ENCODE peak calls at places on chromosome 10, in six cellular contexts. X is BJ; U is MM.1S; I is CD8-positive, alpha-beta T cell; A is astrocyte of the spinal cord; P is PC-3. H is an unnamed sample.
A peak's percentile ranks its signal among the peaks of the same experiment; 100 is the strongest.

GRCh38 chr10:29254123-29255046 is 34.5 kb upstream of the LYZL1 start:
- DNase-seq in X (no peak), U (no peak), I (no peak), A (no peak), P (no peak), H (peak; percentile 99)

GRCh38 chr10:31318854-31319601 is at the start of gene ZEB1:
- DNase-seq in X (no peak), U (peak; percentile 95), I (peak; percentile 84), A (peak; percentile 94), P (peak; percentile 78), H (peak; percentile 89)

GRCh38 chr10:51433949-51434348 is 265.4 kb downstream of the CSTF2T start:
- DNase-seq in X (no peak), U (no peak), I (no peak), A (no peak), P (no peak), H (no peak)

GRCh38 chr10:72013202-72013945 is 49.2 kb downstream of the CHST3 start:
- DNase-seq in X (no peak), U (no peak), I (no peak), A (no peak), P (no peak), H (no peak)

GRCh38 chr10:88820990-88821389 is 18.5 kb downstream of the LIPM start:
- DNase-seq in X (peak; percentile 77), U (no peak), I (no peak), A (peak; percentile 65), P (peak; percentile 28), H (peak; percentile 65)

GRCh38 chr10:104045151-104046089 is 40.3 kb downstream of the COL17A1 start:
- DNase-seq in X (no peak), U (peak; percentile 35), I (no peak), A (peak; percentile 73), P (peak; percentile 80), H (peak; percentile 75)

GRCh38 chr10:100528885-100529472 is 692 bp downstream of the NDUFB8 start:
- DNase-seq in X (no peak), U (no peak), I (no peak), A (no peak), P (no peak), H (no peak)

GRCh38 chr10:76080406-76080805 is 649.0 kb downstream of the LRMDA start:
- DNase-seq in X (peak; percentile 65), U (no peak), I (no peak), A (peak; percentile 74), P (peak; percentile 55), H (peak; percentile 80)

GRCh38 chr10:62023289-62023688 is 121.8 kb downstream of the ARID5B start:
- DNase-seq in X (no peak), U (no peak), I (no peak), A (no peak), P (no peak), H (no peak)

GRCh38 chr10:69425513-69426298 is 9.0 kb upstream of the TACR2 start:
- DNase-seq in X (no peak), U (peak; percentile 27), I (no peak), A (no peak), P (peak; percentile 89), H (no peak)

GRCh38 chr10:99937630-99938029 is 72.1 kb downstream of the DNMBP start:
- DNase-seq in X (no peak), U (no peak), I (no peak), A (no peak), P (no peak), H (no peak)

GRCh38 chr10:122030200-122030552 is 41.2 kb downstream of the TACC2 start:
- DNase-seq in X (no peak), U (no peak), I (no peak), A (no peak), P (peak; percentile 45), H (no peak)

GRCh38 chr10:122034149-122034756 is 45.3 kb downstream of the TACC2 start:
- DNase-seq in X (no peak), U (no peak), I (no peak), A (no peak), P (peak; percentile 82), H (peak; percentile 37)

GRCh38 chr10:122033224-122033926 is 44.4 kb downstream of the TACC2 start:
- DNase-seq in X (no peak), U (no peak), I (no peak), A (no peak), P (peak; percentile 78), H (no peak)

GRCh38 chr10:122029503-122030199 is 40.7 kb downstream of the TACC2 start:
- DNase-seq in X (no peak), U (no peak), I (no peak), A (no peak), P (no peak), H (no peak)
- TF ChIP-seq CTCF in X (peak; percentile 22), U (no peak), I (no peak), A (no peak), P (no peak), H (no peak)

DNA sequence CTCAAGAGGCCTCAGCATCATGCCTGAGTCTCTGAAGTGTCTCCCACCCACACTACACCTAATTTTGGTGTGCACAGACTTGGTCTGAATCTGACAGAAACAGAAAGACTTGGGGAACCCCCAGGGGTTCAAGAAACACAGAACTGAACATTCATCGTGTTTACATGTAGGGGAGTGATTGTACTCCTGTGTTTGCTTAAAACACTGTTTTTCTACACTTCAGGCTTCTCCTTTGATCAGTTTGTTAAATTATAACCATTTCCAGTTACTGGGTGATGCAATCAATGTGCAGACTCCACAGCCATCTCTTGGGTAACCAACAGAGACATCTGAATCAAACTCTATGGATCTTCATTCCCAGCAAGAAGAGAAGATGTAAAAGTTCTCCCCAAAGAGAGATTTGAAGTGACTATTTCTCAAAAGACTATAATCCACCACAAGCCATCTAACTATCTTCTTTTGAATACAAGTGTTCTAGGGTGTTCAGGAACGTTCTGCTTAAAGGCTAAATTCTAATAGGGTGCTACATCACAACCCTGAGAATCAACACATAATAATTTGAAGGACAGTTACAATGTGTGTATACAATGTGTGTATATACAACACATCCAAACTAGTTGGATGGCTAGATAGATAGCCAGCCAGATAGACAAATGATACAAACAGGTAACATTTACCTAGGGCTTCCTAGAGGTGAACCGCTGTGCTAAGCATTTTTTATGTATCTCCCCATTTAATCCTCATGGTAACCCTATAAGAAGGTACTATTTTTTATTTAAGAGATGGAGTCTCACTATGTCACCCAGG is 34.2 kb downstream of the DNAJC12 start:
- DNase-seq in X (no peak), U (no peak), I (no peak), A (no peak), P (no peak), H (peak; percentile 4)
- H3K4me3 ChIP-seq in X (no peak overlapping the region), U (no peak overlapping the region), I (no peak overlapping the region), A (no peak overlapping the region), P (no peak overlapping the region), H (no peak overlapping the region)

GRCh38 chr10:60335708-60336107 is 54.0 kb downstream of the ANK3 start:
- DNase-seq in X (no peak), U (no peak), I (no peak), A (no peak), P (peak; percentile 72), H (no peak)
- TF ChIP-seq CTCF in X (no peak), U (no peak), I (no peak), A (peak; percentile 35), P (peak; percentile 95), H (peak; percentile 32)

GRCh38 chr10:1576467-1577259 is 160.7 kb downstream of the ADARB2 start:
- DNase-seq in X (no peak), U (no peak), I (no peak), A (no peak), P (no peak), H (no peak)

GRCh38 chr10:1578392-1579140 is 158.8 kb downstream of the ADARB2 start:
- DNase-seq in X (no peak), U (no peak), I (no peak), A (no peak), P (no peak), H (no peak)

GRCh38 chr10:1575481-1576244 is 161.7 kb downstream of the ADARB2 start:
- DNase-seq in X (no peak), U (no peak), I (no peak), A (no peak), P (no peak), H (no peak)

GRCh38 chr10:1577945-1578344 is 159.4 kb downstream of the ADARB2 start:
- DNase-seq in X (no peak), U (no peak), I (no peak), A (no peak), P (no peak), H (no peak)

GRCh38 chr10:1577371-1577770 is 160.0 kb downstream of the ADARB2 start:
- DNase-seq in X (no peak), U (no peak), I (no peak), A (no peak), P (no peak), H (no peak)
- H3K4me3 ChIP-seq in X (no peak overlapping the region), U (no peak overlapping the region), I (no peak overlapping the region), A (no peak overlapping the region), P (no peak overlapping the region), H (no peak overlapping the region)

GRCh38 chr10:48535416-48536225 is 69.3 kb downstream of the ARHGAP22 start:
- DNase-seq in X (no peak), U (peak; percentile 66), I (no peak), A (no peak), P (peak; percentile 34), H (no peak)
- TF ChIP-seq CTCF in X (no peak), U (peak; percentile 41), I (no peak), A (peak; percentile 28), P (peak; percentile 55), H (peak; percentile 10)